ENCODE peak calls at places on chromosome 1, in five cellular contexts. L, T, I, P and W are unnamed samples.

GRCh38 chr1:1900883-1901640 is 10.2 kb upstream of the GNB1 start:
- DNase-seq in L (no peak), T (no peak), I (no peak), P (no peak), W (no peak)

GRCh38 chr1:207619833-207620572 is 24.9 kb upstream of the CR1L start:
- DNase-seq in L (peak; percentile 71), T (no peak), I (peak; percentile 25), P (no peak), W (peak; percentile 58)

GRCh38 chr1:10694633-10695627 is 101.5 kb downstream of the CASZ1 start:
- DNase-seq in L (peak; percentile 95), T (peak; percentile 90), I (peak; percentile 79), P (peak; percentile 85), W (peak; percentile 97)

GRCh38 chr1:17125756-17126237 is 6.5 kb upstream of the PADI2 start:
- DNase-seq in L (peak; percentile 91), T (peak; percentile 89), I (peak; percentile 84), P (peak; percentile 74), W (peak; percentile 89)

GRCh38 chr1:201422436-201423030 is 1.0 kb upstream of the TNNI1 start:
- DNase-seq in L (no peak), T (no peak), I (no peak), P (no peak), W (no peak)

GRCh38 chr1:178282949-178283367 is 189.1 kb downstream of the RASAL2 start:
- DNase-seq in L (peak; percentile 46), T (no peak), I (no peak), P (no peak), W (no peak)

GRCh38 chr1:55456961-55457360 is 241.8 kb upstream of the USP24 start:
- DNase-seq in L (no peak), T (no peak), I (no peak), P (no peak), W (no peak)

GRCh38 chr1:226602186-226603029 is 53.8 kb downstream of the STUM start:
- DNase-seq in L (no peak), T (peak; percentile 48), I (no peak), P (no peak), W (no peak)

GRCh38 chr1:182391362-182392044 is at the start of gene GLUL:
- DNase-seq in L (peak; percentile 96), T (peak; percentile 97), I (peak; percentile 63), P (peak; percentile 94), W (peak; percentile 95)

GRCh38 chr1:54887665-54888071 is 673 bp upstream of the DHCR24 start:
- DNase-seq in L (peak; percentile 13), T (no peak), I (no peak), P (no peak), W (no peak)

GRCh38 chr1:155205969-155206593 is 1.6 kb downstream of the THBS3 start:
- DNase-seq in L (no peak), T (no peak), I (no peak), P (no peak), W (no peak)

GRCh38 chr1:8727809-8728213 is 89.6 kb downstream of the RERE start:
- DNase-seq in L (peak; percentile 27), T (no peak), I (no peak), P (no peak), W (no peak)

GRCh38 chr1:37177230-37177864 is 143.0 kb upstream of the GRIK3 start:
- DNase-seq in L (peak; percentile 55), T (no peak), I (no peak), P (no peak), W (peak; percentile 18)

GRCh38 chr1:115286431-115287205 is 51.4 kb downstream of the NGF start:
- DNase-seq in L (no peak), T (no peak), I (no peak), P (no peak), W (no peak)

GRCh38 chr1:226457307-226457712 is 49.4 kb upstream of the PARP1 start:
- DNase-seq in L (peak; percentile 40), T (no peak), I (no peak), P (no peak), W (no peak)

GRCh38 chr1:6075747-6076146 is 30.1 kb downstream of the KCNAB2 start:
- DNase-seq in L (peak; percentile 37), T (no peak), I (no peak), P (no peak), W (no peak)

GRCh38 chr1:77322061-77322900 is 40.5 kb downstream of the AK5 start:
- DNase-seq in L (peak; percentile 7), T (no peak), I (no peak), P (no peak), W (no peak)

GRCh38 chr1:229843627-229844238 is 217.7 kb downstream of the URB2 start:
- DNase-seq in L (peak; percentile 37), T (no peak), I (no peak), P (no peak), W (no peak)
- TF ChIP-seq CTCF in L (peak; percentile 42), T (no peak), I (no peak), P (peak; percentile 16), W (peak; percentile 16)

DNA sequence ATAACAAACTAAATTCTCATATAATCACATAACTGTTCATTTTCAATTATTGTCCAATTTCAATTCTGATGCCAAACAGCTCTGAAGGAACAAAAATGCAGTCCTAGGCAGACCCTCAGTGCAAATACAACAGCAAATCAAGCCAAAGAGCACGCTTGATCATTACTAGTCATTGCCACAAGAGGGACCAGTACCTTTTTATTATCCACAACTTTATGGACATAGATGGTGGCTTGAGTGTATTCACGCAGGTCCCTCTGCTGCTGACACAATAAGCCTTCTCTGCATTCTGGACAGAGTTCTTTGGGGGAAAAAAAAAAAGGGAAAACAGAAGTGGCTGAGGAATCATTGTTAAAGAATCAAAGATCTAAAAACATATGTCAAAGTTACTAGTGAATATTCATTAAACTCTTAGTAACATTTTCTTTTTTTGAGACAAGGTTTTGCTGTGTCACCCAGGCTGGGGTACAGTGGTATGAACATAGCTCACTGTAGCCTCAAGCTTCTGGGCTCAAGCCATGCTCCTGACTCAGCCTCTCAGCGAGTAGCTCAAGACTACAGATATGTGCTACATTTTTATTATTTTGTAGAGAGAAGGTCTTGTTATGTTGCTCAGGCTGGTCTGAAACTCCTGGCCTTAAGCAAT is 34.3 kb upstream of the RAP1GAP start:
- DNase-seq in L (peak; percentile 60), T (no peak), I (no peak), P (no peak), W (peak; percentile 14)
- TF ChIP-seq CTCF in L (peak; percentile 59), T (no peak), I (no peak), P (peak; percentile 42), W (no peak)

GRCh38 chr1:183470961-183471747 is 1.1 kb upstream of the SMG7 start:
- DNase-seq in L (peak; percentile 89), T (peak; percentile 83), I (peak; percentile 73), P (peak; percentile 86), W (peak; percentile 56)
- TF ChIP-seq CTCF in L (no peak), T (no peak), I (no peak), P (peak; percentile 32), W (no peak)

GRCh38 chr1:66242646-66243547 is 291.1 kb upstream of the SGIP1 start:
- DNase-seq in L (peak; percentile 94), T (peak; percentile 79), I (peak; percentile 46), P (peak; percentile 29), W (peak; percentile 63)
- TF ChIP-seq CTCF in L (peak; percentile 100), T (peak; percentile 88), I (no peak), P (peak; percentile 100), W (peak; percentile 98)

DNA sequence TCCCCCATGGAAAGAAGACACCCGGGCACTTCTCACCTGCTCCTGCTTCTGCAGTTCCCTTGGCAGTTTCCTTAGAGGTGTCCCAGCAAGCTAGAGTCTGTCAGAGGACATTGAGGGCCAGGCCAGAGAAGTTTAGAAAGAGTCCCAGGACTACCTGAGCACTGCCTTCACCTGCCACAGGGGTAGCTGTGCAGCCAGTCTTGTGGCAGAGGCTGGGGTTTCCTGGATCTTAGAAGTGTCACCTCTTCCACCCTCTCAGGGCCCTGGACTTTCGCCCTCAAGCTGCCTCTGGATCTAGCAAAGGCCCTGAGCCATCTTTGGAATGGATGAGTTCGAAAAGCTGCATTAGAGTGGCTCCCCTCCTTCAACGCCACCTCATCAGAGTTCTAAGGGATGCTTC is 34.9 kb upstream of the BTG2 start:
- DNase-seq in L (no peak), T (no peak), I (no peak), P (no peak), W (no peak)
- TF ChIP-seq CTCF in L (no peak), T (no peak), I (no peak), P (no peak), W (no peak)

DNA sequence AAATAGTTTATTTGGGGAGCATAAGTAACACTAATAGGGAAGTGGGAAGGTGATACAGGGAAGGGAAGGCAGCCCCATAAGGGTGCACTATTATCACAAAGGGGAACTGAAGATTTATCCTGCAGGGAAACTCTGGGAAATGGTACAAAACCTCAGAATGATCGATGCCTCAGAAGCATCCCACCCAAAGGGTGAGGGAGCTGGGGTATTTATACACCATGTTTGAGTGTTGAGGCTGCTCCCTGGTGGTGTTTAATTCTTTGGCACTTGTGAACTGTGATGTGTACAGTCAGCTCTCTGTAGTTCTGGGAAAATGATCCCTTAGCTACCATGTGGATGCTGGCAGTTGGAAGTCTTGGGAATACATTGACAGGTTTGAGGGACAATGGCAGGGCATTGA is 5.1 kb upstream of the TRIM62 start:
- DNase-seq in L (no peak), T (no peak), I (no peak), P (no peak), W (no peak)
- TF ChIP-seq CTCF in L (no peak), T (no peak), I (no peak), P (no peak), W (no peak)

GRCh38 chr1:79974659-79975058 is 968.1 kb upstream of the ADGRL4 start:
- DNase-seq in L (peak; percentile 4), T (no peak), I (no peak), P (no peak), W (no peak)
- TF ChIP-seq CTCF in L (peak; percentile 18), T (no peak), I (no peak), P (no peak), W (no peak)

DNA sequence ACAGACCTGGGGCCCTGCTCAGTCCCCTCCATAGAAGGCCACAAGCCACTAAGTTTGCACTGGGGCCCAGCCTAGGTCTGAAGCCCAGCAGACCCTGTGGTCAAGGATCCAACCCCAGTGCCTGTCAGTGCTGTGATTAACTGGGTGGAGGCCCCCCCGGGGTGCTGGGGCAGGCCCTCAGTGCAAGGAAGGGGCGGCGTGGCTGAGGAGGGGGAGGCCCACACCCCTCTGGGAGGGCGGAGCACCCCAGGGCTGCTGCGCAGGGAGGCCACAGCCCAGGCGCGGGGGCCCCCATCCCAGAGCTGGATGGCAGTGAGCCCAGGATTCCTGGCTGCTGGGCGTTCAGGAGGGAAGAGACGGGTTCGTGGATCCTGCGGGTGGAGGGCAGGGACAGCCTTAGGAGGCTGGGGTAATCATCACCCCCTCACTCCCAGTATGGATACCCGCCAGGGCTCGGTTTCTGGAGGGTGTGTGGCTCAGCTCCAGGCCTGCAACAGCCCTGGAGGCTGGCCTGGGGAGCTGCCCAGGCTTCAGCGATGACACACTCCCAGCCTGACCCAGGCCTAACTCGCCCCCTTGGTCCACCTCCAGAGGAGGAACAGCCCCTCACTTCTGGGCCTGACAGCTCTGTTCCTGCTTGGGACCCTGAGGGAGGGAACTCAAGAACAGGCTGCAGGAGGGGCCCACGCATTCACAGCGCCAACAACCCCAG is 884 bp downstream of the GJC2 start:
- DNase-seq in L (no peak), T (peak; percentile 96), I (peak; percentile 14), P (peak; percentile 4), W (no peak)
- TF ChIP-seq CTCF in L (no peak), T (no peak), I (no peak), P (no peak), W (no peak)

GRCh38 chr1:238950786-238951185 is 435.6 kb upstream of the CHRM3 start:
- DNase-seq in L (no peak), T (no peak), I (no peak), P (no peak), W (no peak)
- TF ChIP-seq CTCF in L (no peak), T (no peak), I (no peak), P (no peak), W (no peak)